ENCODE peak calls at places on chromosomes 12 and 14, in six cellular contexts. K is H9, F is mesenchymal stem cell, Y is H1, Q is trophoblast cell, M is IMR-90. X is an unnamed sample.

GRCh38 chr12:94792690-94793089 is 142.3 kb upstream of the TMCC3 start:
- DNase-seq in K (no peak), F (no peak), Y (no peak), Q (no peak), M (peak), X (no peak)

GRCh38 chr14:89973234-89973823 is 17.6 kb downstream of the TDP1 start:
- DNase-seq in K (peak), F (peak), Y (no peak), Q (peak), M (peak), X (peak)

GRCh38 chr12:47905313-47905730 is 528 bp upstream of the VDR start:
- DNase-seq in K (peak), F (peak), Y (peak), Q (no peak), M (no peak), X (no peak)

GRCh38 chr14:76846331-76847047 is 20.3 kb downstream of the LRRC74A start:
- DNase-seq in K (no peak), F (no peak), Y (no peak), Q (no peak), M (no peak), X (no peak)

GRCh38 chr12:29067430-29067829 is 81.6 kb upstream of the FAR2 start:
- DNase-seq in K (no peak), F (no peak), Y (no peak), Q (no peak), M (no peak), X (no peak)

GRCh38 chr12:4355843-4356327 is 23.6 kb downstream of the FGF23 start:
- DNase-seq in K (peak), F (peak), Y (peak), Q (peak), M (peak), X (peak)

GRCh38 chr12:85036241-85036707 is at the start of the genes LRRIQ1 and TSPAN19:
- DNase-seq in K (peak), F (peak), Y (peak), Q (peak), M (peak), X (peak)

GRCh38 chr12:15050664-15051063 is 77.8 kb downstream of the PDE6H start:
- DNase-seq in K (no peak), F (peak), Y (no peak), Q (no peak), M (no peak), X (no peak)

GRCh38 chr14:21874946-21875345 is 201.3 kb upstream of the OR4E1 start:
- DNase-seq in K (no peak), F (no peak), Y (no peak), Q (no peak), M (no peak), X (no peak)

GRCh38 chr14:105925615-105926414 is 399.4 kb downstream of the TMEM121 start:
- DNase-seq in K (no peak), F (no peak), Y (no peak), Q (no peak), M (no peak), X (no peak)

GRCh38 chr12:90978117-90978770 is 23.3 kb upstream of the CCER1 start:
- DNase-seq in K (no peak), F (peak), Y (no peak), Q (no peak), M (peak), X (peak)

GRCh38 chr12:18907793-18908580 is 170.1 kb downstream of the CAPZA3 start:
- DNase-seq in K (no peak), F (no peak), Y (no peak), Q (no peak), M (no peak), X (no peak)

DNA sequence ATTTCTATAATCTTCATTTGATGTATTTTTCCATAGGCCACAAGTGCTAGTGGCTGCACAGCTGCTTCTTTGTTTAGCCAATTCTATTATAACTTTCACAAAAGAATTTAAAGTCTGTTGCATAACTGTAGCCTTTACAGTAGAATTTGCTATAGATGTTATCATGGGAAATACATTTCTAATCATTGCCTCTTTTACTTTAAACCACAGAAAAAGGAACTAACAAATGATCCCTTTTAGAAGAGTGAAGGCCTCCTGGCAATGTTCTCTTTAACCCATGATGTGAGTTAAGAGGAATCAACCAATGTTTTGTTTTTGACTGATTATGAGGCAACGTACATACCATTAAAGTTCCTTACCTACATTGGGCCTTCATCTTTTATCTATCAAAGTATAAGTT is 68.8 kb downstream of the RPL10L start:
- DNase-seq in K (no peak), F (no peak), Y (no peak), Q (no peak), M (no peak), X (no peak)
- H3K23ac ChIP-seq in K (no peak), F (no peak), Y (no peak), Q (no peak), M (no peak), X (no peak)

GRCh38 chr14:65748796-65749195 is 336.3 kb downstream of the FUT8 start:
- DNase-seq in K (no peak), F (no peak), Y (no peak), Q (no peak), M (no peak), X (no peak)
- H4K8ac ChIP-seq in K (no peak), F (no peak), Y (no peak), Q (no peak), M (no peak), X (no peak)

GRCh38 chr12:102195826-102196225 is 1.8 kb downstream of the PMCH start:
- DNase-seq in K (no peak), F (no peak), Y (no peak), Q (no peak), M (no peak), X (no peak)
- H4K91ac ChIP-seq in K (no peak), F (no peak), Y (no peak), Q (no peak), M (no peak), X (no peak)

GRCh38 chr12:110279976-110280783 is 867 bp upstream of the ATP2A2 start:
- DNase-seq in K (peak), F (peak), Y (no peak), Q (peak), M (peak), X (peak)

GRCh38 chr12:110280784-110281548 is at the start of gene ATP2A2:
- DNase-seq in K (peak), F (peak), Y (no peak), Q (peak), M (peak), X (peak)

GRCh38 chr12:110282343-110282860 is 1.4 kb downstream of the ATP2A2 start:
- DNase-seq in K (no peak), F (no peak), Y (no peak), Q (no peak), M (no peak), X (no peak)

GRCh38 chr12:110282956-110283817 is 2.1 kb downstream of the ATP2A2 start:
- DNase-seq in K (no peak), F (peak), Y (no peak), Q (no peak), M (no peak), X (no peak)

DNA sequence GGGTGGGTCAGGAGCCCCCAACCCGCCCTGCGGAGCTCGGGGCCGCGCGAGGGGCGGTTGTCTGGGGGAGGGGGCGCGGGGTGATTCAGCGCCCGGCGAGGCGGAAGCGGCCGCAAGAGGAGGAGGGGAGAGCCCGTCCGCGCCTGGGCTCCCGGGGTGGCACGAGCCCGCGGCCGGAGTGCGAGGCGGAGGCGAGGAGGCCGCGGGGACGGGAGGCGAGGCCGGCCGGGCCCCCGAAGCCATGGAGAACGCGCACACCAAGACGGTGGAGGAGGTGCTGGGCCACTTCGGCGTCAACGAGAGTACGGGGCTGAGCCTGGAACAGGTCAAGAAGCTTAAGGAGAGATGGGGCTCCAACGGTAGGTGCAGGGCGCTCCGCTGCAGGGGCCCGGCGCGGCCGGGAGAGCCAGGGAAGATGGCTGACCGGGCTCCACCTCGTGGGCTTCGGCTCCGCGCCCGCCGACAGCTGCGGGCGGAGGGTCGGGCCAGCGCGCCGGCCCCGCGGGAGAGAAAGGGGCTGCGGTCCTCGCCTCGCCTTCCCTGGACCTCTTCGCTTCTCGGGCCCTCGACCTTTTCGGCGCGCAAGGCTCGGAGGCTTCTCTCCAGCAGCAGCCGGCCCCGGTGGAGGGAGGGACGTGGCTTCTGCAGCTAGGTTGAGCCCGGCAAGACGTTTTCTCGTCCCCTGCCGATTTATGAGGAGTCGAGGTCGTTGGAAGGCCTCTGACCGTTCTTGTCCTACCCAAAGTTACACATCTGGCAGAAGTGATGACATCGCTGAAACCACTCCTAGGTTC is 699 bp downstream of the ATP2A2 start:
- DNase-seq in K (peak), F (peak), Y (no peak), Q (peak), M (peak), X (no peak)
- H3K23ac ChIP-seq in K (no peak), F (peak), Y (peak), Q (peak), M (peak), X (peak)

DNA sequence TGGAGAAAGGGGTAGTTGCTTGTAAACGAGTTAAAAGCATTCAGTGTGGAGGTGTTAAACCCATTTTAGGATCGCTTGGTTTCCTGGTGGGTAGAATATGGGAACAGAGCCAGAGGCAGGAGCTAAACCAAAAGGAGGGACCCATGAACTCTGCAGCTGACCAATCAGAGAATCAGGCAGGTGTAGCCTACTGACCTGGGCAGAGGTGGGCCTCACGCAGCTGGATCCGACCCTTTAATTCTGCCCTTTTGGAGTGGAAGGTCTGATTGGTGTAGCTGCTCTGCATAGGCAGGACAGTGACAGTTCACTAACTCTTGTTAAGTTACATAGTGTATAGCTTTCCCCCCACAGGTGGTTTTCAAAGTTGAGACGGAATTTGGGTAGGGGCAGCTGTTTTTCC is 63.7 kb downstream of the GNS start:
- DNase-seq in K (no peak), F (no peak), Y (no peak), Q (no peak), M (no peak), X (no peak)
- H4K8ac ChIP-seq in K (no peak), F (no peak), Y (no peak), Q (no peak), M (no peak), X (no peak)

GRCh38 chr14:50846171-50846880 is 15.4 kb upstream of the NIN start:
- DNase-seq in K (no peak), F (peak), Y (no peak), Q (peak), M (peak), X (no peak)
- H4K91ac ChIP-seq in K (no peak), F (no peak), Y (no peak), Q (no peak), M (peak), X (no peak)

GRCh38 chr14:61322011-61322798 is 826 bp downstream of the PRKCH start:
- DNase-seq in K (peak), F (no peak), Y (no peak), Q (peak), M (no peak), X (no peak)

GRCh38 chr14:61321385-61322010 is at the start of gene PRKCH:
- DNase-seq in K (peak), F (peak), Y (peak), Q (peak), M (peak), X (peak)

GRCh38 chr14:61323970-61324369 is 2.6 kb downstream of the PRKCH start:
- DNase-seq in K (no peak), F (no peak), Y (no peak), Q (no peak), M (no peak), X (no peak)

GRCh38 chr14:61320806-61321384 is 484 bp upstream of the PRKCH start:
- DNase-seq in K (no peak), F (no peak), Y (no peak), Q (peak), M (no peak), X (no peak)

GRCh38 chr14:61322799-61323290 is 1.5 kb downstream of the PRKCH start:
- DNase-seq in K (no peak), F (no peak), Y (no peak), Q (peak), M (peak), X (no peak)
- H3K23ac ChIP-seq in K (no peak), F (no peak), Y (no peak), Q (no peak), M (no peak), X (no peak)

X was measured in neuronal stem cell.